ENCODE peak calls at places on chromosomes 4 and X, in seven cellular contexts. One of them, this sample, is unnamed.

GRCh38 chr4:6844986-6845385 is 62.5 kb downstream of the KIAA0232 start:
- DNase-seq in HEK293T: no peak
- DNase-seq in stimulated activated CD8-positive, alpha-beta memory T cell treated with anti-CD3 and anti-CD28 coated beads, Interleukin-4, amount 100 ng/mL, for 4 hours: no peak
- DNase-seq in osteoblast: peak; percentile 44
- DNase-seq in CD8-positive, alpha-beta T cell: no peak
- DNase-seq in stromal cell of bone marrow: no peak
- DNase-seq in lower leg skin: no peak
- DNase-seq in this sample: no peak

GRCh38 chrX:41026326-41027136 is 58.7 kb upstream of the USP9X start:
- DNase-seq in HEK293T: no peak
- DNase-seq in stimulated activated CD8-positive, alpha-beta memory T cell treated with anti-CD3 and anti-CD28 coated beads, Interleukin-4, amount 100 ng/mL, for 4 hours: no peak
- DNase-seq in osteoblast: no peak
- DNase-seq in CD8-positive, alpha-beta T cell: no peak
- DNase-seq in stromal cell of bone marrow: no peak
- DNase-seq in lower leg skin: no peak
- DNase-seq in this sample: no peak

GRCh38 chr4:39429476-39430310 is 23.0 kb downstream of the KLB start:
- DNase-seq in HEK293T: no peak
- DNase-seq in stimulated activated CD8-positive, alpha-beta memory T cell treated with anti-CD3 and anti-CD28 coated beads, Interleukin-4, amount 100 ng/mL, for 4 hours: no peak
- DNase-seq in osteoblast: no peak
- DNase-seq in CD8-positive, alpha-beta T cell: no peak
- DNase-seq in stromal cell of bone marrow: no peak
- DNase-seq in lower leg skin: no peak
- DNase-seq in this sample: no peak

GRCh38 chr4:80192937-80193336 is 4.4 kb upstream of the PRDM8 start:
- DNase-seq in HEK293T: no peak
- DNase-seq in stimulated activated CD8-positive, alpha-beta memory T cell treated with anti-CD3 and anti-CD28 coated beads, Interleukin-4, amount 100 ng/mL, for 4 hours: no peak
- DNase-seq in osteoblast: peak; percentile 96
- DNase-seq in CD8-positive, alpha-beta T cell: no peak
- DNase-seq in stromal cell of bone marrow: peak; percentile 96
- DNase-seq in lower leg skin: no peak
- DNase-seq in this sample: no peak

GRCh38 chr4:56468097-56468422 is 643 bp downstream of the SRP72 start:
- DNase-seq in HEK293T: peak; percentile 55
- DNase-seq in stimulated activated CD8-positive, alpha-beta memory T cell treated with anti-CD3 and anti-CD28 coated beads, Interleukin-4, amount 100 ng/mL, for 4 hours: no peak
- DNase-seq in osteoblast: no peak
- DNase-seq in CD8-positive, alpha-beta T cell: no peak
- DNase-seq in stromal cell of bone marrow: no peak
- DNase-seq in lower leg skin: no peak
- DNase-seq in this sample: no peak

GRCh38 chrX:130909469-130910136 is 6.6 kb upstream of the ENOX2 start:
- DNase-seq in HEK293T: no peak
- DNase-seq in stimulated activated CD8-positive, alpha-beta memory T cell treated with anti-CD3 and anti-CD28 coated beads, Interleukin-4, amount 100 ng/mL, for 4 hours: no peak
- DNase-seq in osteoblast: no peak
- DNase-seq in CD8-positive, alpha-beta T cell: no peak
- DNase-seq in stromal cell of bone marrow: peak; percentile 56
- DNase-seq in lower leg skin: no peak
- DNase-seq in this sample: no peak

GRCh38 chr4:186486172-186486571 is 69.2 kb downstream of the MTNR1A start:
- DNase-seq in HEK293T: no peak
- DNase-seq in stimulated activated CD8-positive, alpha-beta memory T cell treated with anti-CD3 and anti-CD28 coated beads, Interleukin-4, amount 100 ng/mL, for 4 hours: no peak
- DNase-seq in osteoblast: peak; percentile 42
- DNase-seq in CD8-positive, alpha-beta T cell: no peak
- DNase-seq in stromal cell of bone marrow: no peak
- DNase-seq in lower leg skin: no peak
- DNase-seq in this sample: no peak

GRCh38 chrX:84611843-84612636 is 109.8 kb upstream of the HDX start:
- DNase-seq in HEK293T: no peak
- DNase-seq in stimulated activated CD8-positive, alpha-beta memory T cell treated with anti-CD3 and anti-CD28 coated beads, Interleukin-4, amount 100 ng/mL, for 4 hours: no peak
- DNase-seq in osteoblast: no peak
- DNase-seq in CD8-positive, alpha-beta T cell: no peak
- DNase-seq in stromal cell of bone marrow: no peak
- DNase-seq in lower leg skin: no peak
- DNase-seq in this sample: no peak

GRCh38 chrX:20060961-20061868 is 55.5 kb downstream of the MAP7D2 start:
- DNase-seq in HEK293T: no peak
- DNase-seq in stimulated activated CD8-positive, alpha-beta memory T cell treated with anti-CD3 and anti-CD28 coated beads, Interleukin-4, amount 100 ng/mL, for 4 hours: no peak
- DNase-seq in osteoblast: no peak
- DNase-seq in CD8-positive, alpha-beta T cell: no peak
- DNase-seq in stromal cell of bone marrow: no peak
- DNase-seq in lower leg skin: peak; percentile 81
- DNase-seq in this sample: no peak

GRCh38 chrX:65744965-65745364 is 77.5 kb downstream of the MSN start:
- DNase-seq in HEK293T: no peak
- DNase-seq in stimulated activated CD8-positive, alpha-beta memory T cell treated with anti-CD3 and anti-CD28 coated beads, Interleukin-4, amount 100 ng/mL, for 4 hours: no peak
- DNase-seq in osteoblast: no peak
- DNase-seq in CD8-positive, alpha-beta T cell: no peak
- DNase-seq in stromal cell of bone marrow: no peak
- DNase-seq in lower leg skin: no peak
- DNase-seq in this sample: no peak

GRCh38 chr4:47373174-47373573 is 90.3 kb downstream of the COMMD8 start:
- DNase-seq in HEK293T: no peak
- DNase-seq in stimulated activated CD8-positive, alpha-beta memory T cell treated with anti-CD3 and anti-CD28 coated beads, Interleukin-4, amount 100 ng/mL, for 4 hours: no peak
- DNase-seq in osteoblast: no peak
- DNase-seq in CD8-positive, alpha-beta T cell: no peak
- DNase-seq in stromal cell of bone marrow: no peak
- DNase-seq in lower leg skin: no peak
- DNase-seq in this sample: no peak

GRCh38 chrX:373641-374471 is 12.9 kb downstream of the PPP2R3B start:
- DNase-seq in HEK293T: no peak
- DNase-seq in stimulated activated CD8-positive, alpha-beta memory T cell treated with anti-CD3 and anti-CD28 coated beads, Interleukin-4, amount 100 ng/mL, for 4 hours: no peak
- DNase-seq in osteoblast: peak; percentile 90
- DNase-seq in CD8-positive, alpha-beta T cell: no peak
- DNase-seq in stromal cell of bone marrow: no peak
- DNase-seq in lower leg skin: no peak
- DNase-seq in this sample: no peak

GRCh38 chrX:67353651-67354370 is 190.0 kb upstream of the AR start:
- DNase-seq in HEK293T: no peak
- DNase-seq in stimulated activated CD8-positive, alpha-beta memory T cell treated with anti-CD3 and anti-CD28 coated beads, Interleukin-4, amount 100 ng/mL, for 4 hours: no peak
- DNase-seq in osteoblast: no peak
- DNase-seq in CD8-positive, alpha-beta T cell: no peak
- DNase-seq in stromal cell of bone marrow: peak; percentile 2
- DNase-seq in lower leg skin: no peak
- DNase-seq in this sample: no peak

GRCh38 chr4:104516884-104517283 is 22.2 kb upstream of the CXXC4 start:
- DNase-seq in HEK293T: no peak
- DNase-seq in stimulated activated CD8-positive, alpha-beta memory T cell treated with anti-CD3 and anti-CD28 coated beads, Interleukin-4, amount 100 ng/mL, for 4 hours: no peak
- DNase-seq in osteoblast: no peak
- DNase-seq in CD8-positive, alpha-beta T cell: no peak
- DNase-seq in stromal cell of bone marrow: no peak
- DNase-seq in lower leg skin: no peak
- DNase-seq in this sample: no peak

GRCh38 chr4:38691251-38692008 is 27.4 kb downstream of the KLF3 start:
- DNase-seq in HEK293T: no peak
- DNase-seq in stimulated activated CD8-positive, alpha-beta memory T cell treated with anti-CD3 and anti-CD28 coated beads, Interleukin-4, amount 100 ng/mL, for 4 hours: no peak
- DNase-seq in osteoblast: no peak
- DNase-seq in CD8-positive, alpha-beta T cell: no peak
- DNase-seq in stromal cell of bone marrow: peak; percentile 51
- DNase-seq in lower leg skin: no peak
- DNase-seq in this sample: no peak